ENCODE peak calls at places on chromosomes 1 and 21, in seven cellular contexts. W, V, N, O, Q, G and I are unnamed samples.

GRCh38 chr1:172885411-172885810 is 165.3 kb downstream of the TNFSF18 start:
- DNase-seq in G (no peak), N (no peak), Q (no peak), W (no peak), O (no peak), V (no peak), I (no peak)

GRCh38 chr1:214551436-214552173 is at the start of gene PTPN14:
- DNase-seq in V (peak), O (no peak), N (peak), Q (peak), G (peak), W (peak), I (peak)

GRCh38 chr1:174167404-174167803 is 8.1 kb downstream of the RABGAP1L start:
- DNase-seq in N (no peak), O (no peak), W (no peak), Q (no peak), V (no peak), G (no peak), I (no peak)

GRCh38 chr1:101757985-101758384 is 238.7 kb downstream of the OLFM3 start:
- DNase-seq in W (no peak), O (no peak), G (no peak), Q (no peak), N (no peak), V (no peak), I (no peak)

GRCh38 chr1:97603776-97604175 is 317.1 kb downstream of the DPYD start:
- DNase-seq in G (no peak), W (no peak), O (no peak), N (no peak), Q (no peak), V (no peak), I (no peak)

GRCh38 chr1:215599418-215599817 is 32.3 kb downstream of the KCTD3 start:
- DNase-seq in V (no peak), G (no peak), Q (peak), W (no peak), O (no peak), N (no peak), I (no peak)

GRCh38 chr1:17653728-17654351 is 101.3 kb upstream of the ACTL8 start:
- DNase-seq in W (peak), Q (peak), G (peak), O (no peak), N (no peak), V (peak), I (peak)

GRCh38 chr21:14080040-14080763 is 130.6 kb downstream of the LIPI start:
- DNase-seq in V (no peak), N (no peak), W (no peak), O (no peak), Q (no peak), G (no peak), I (no peak)

GRCh38 chr1:210741564-210741963 is 392.4 kb downstream of the KCNH1 start:
- DNase-seq in V (no peak), W (no peak), O (no peak), Q (no peak), G (no peak), N (no peak), I (no peak)

GRCh38 chr1:18480315-18481189 is at the start of gene KLHDC7A:
- DNase-seq in N (peak), G (peak), Q (no peak), O (no peak), W (no peak), V (no peak), I (no peak)

GRCh38 chr1:1779691-1780597 is 1.7 kb upstream of the NADK start:
- DNase-seq in V (peak), G (peak), O (peak), W (no peak), N (no peak), Q (peak), I (no peak)

GRCh38 chr1:22048351-22049192 is 3.9 kb upstream of the CDC42 start:
- DNase-seq in Q (peak), W (no peak), G (no peak), O (peak), V (peak), N (peak), I (no peak)

GRCh38 chr1:26477446-26478152 is 5.4 kb downstream of the HMGN2 start:
- DNase-seq in Q (no peak), G (no peak), O (no peak), W (no peak), N (no peak), V (no peak), I (no peak)

GRCh38 chr1:33367488-33368405 is 46.8 kb upstream of the A3GALT2 start:
- DNase-seq in G (peak), Q (peak), O (no peak), N (peak), V (peak), W (peak), I (peak)

GRCh38 chr1:153633161-153633746 is 612 bp upstream of the CHTOP start:
- DNase-seq in V (no peak), G (no peak), N (no peak), Q (peak), W (no peak), O (no peak), I (no peak)
- TF ChIP-seq TAF1 in V (no peak), G (no peak), N (no peak), Q (no peak), W (no peak), O (no peak), I (no peak)

GRCh38 chr1:41361495-41362356 is 492 bp downstream of the FOXO6 start:
- DNase-seq in N (no peak), O (no peak), W (peak), G (peak), V (peak), Q (peak), I (no peak)
- TF ChIP-seq TAF1 in N (no peak), O (no peak), W (no peak), G (no peak), V (no peak), Q (no peak), I (no peak)

DNA sequence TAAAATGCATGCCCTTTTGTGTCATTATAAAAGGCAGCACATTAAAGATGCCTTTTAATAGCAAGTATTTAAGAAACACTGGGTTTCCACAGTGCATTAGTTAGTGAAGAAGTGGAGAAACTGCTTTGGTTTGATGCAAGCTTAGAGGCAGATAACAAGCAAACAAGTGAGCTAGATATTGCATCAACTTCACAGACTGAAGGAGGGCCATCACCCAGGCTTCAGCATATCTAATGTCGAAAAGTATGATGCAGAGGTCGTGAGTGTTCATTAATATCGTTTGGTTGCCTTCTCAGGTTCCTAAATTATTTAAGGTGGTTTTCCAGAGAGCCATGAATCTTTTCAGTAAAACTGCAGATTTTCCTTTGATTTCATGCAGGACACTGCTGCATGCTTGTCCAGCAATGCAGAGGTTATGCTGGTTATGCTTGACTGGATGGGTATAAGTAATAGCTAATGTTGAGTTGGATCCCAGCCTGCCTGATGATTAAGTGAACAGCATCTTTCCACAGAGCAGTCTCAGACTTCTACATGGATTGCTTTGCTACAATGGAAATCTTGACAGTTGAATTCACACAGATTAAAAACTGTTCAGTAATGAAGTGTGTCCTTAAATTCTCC is 69.7 kb upstream of the IPO9 start:
- DNase-seq in N (no peak), O (no peak), V (no peak), W (no peak), G (no peak), Q (no peak), I (no peak)
- TF ChIP-seq TAF1 in N (no peak), O (no peak), V (no peak), W (no peak), G (no peak), Q (no peak), I (no peak)

GRCh38 chr1:183319051-183319450 is 99.1 kb downstream of the NMNAT2 start:
- DNase-seq in W (no peak), N (no peak), V (no peak), O (no peak), Q (no peak), G (no peak), I (no peak)
- TF ChIP-seq TAF1 in W (no peak), N (no peak), V (no peak), O (no peak), Q (no peak), G (no peak), I (no peak)

GRCh38 chr1:160069460-160070231 is at the start of gene KCNJ10:
- DNase-seq in W (no peak), G (peak), Q (no peak), V (no peak), O (no peak), N (no peak), I (no peak)
- TF ChIP-seq TAF1 in W (no peak), G (no peak), Q (no peak), V (no peak), O (no peak), N (no peak), I (no peak)